ENCODE peak calls at places on chromosomes 16 and 17, in five cellular contexts. One of them, this sample, is unnamed.

GRCh38 chr16:75868636-75869389 is 142.5 kb upstream of the CPHXL start:
- DNase-seq in posterior cingulate gyrus: no peak
- DNase-seq in omental fat pad: no peak
- DNase-seq in SW 1271: no peak
- DNase-seq in esophagus muscularis mucosa: no peak
- DNase-seq in this sample: no peak

GRCh38 chr16:1794221-1794871 is 841 bp upstream of the IGFALS start:
- DNase-seq in omental fat pad: no peak
- DNase-seq in posterior cingulate gyrus: peak; percentile 9
- DNase-seq in esophagus muscularis mucosa: no peak
- DNase-seq in SW 1271: no peak
- DNase-seq in this sample: no peak

GRCh38 chr17:59300941-59301340 is 30.5 kb upstream of the YPEL2 start:
- DNase-seq in esophagus muscularis mucosa: no peak
- DNase-seq in omental fat pad: no peak
- DNase-seq in posterior cingulate gyrus: no peak
- DNase-seq in SW 1271: no peak
- DNase-seq in this sample: no peak

GRCh38 chr17:77765292-77765691 is 193.2 kb upstream of the TNRC6C start:
- DNase-seq in omental fat pad: no peak
- DNase-seq in esophagus muscularis mucosa: no peak
- DNase-seq in posterior cingulate gyrus: no peak
- DNase-seq in SW 1271: no peak
- DNase-seq in this sample: no peak

GRCh38 chr16:29877266-29877961 is 14.4 kb upstream of the CDIPT start:
- DNase-seq in esophagus muscularis mucosa: no peak
- DNase-seq in omental fat pad: no peak
- DNase-seq in posterior cingulate gyrus: no peak
- DNase-seq in SW 1271: peak; percentile 35
- DNase-seq in this sample: no peak

GRCh38 chr17:73541111-73541510 is 103.1 kb downstream of the SDK2 start:
- DNase-seq in SW 1271: no peak
- DNase-seq in omental fat pad: no peak
- DNase-seq in posterior cingulate gyrus: no peak
- DNase-seq in esophagus muscularis mucosa: no peak
- DNase-seq in this sample: no peak

GRCh38 chr16:65601781-65602180 is 479.9 kb upstream of the CDH11 start:
- DNase-seq in omental fat pad: no peak
- DNase-seq in esophagus muscularis mucosa: peak; percentile 82
- DNase-seq in SW 1271: no peak
- DNase-seq in posterior cingulate gyrus: no peak
- DNase-seq in this sample: no peak

GRCh38 chr17:77555741-77556291 is 402.7 kb upstream of the TNRC6C start:
- DNase-seq in omental fat pad: no peak
- DNase-seq in esophagus muscularis mucosa: no peak
- DNase-seq in SW 1271: no peak
- DNase-seq in posterior cingulate gyrus: peak; percentile 71
- DNase-seq in this sample: no peak

GRCh38 chr16:565420-566330 is 1.1 kb upstream of the NHLRC4 start:
- DNase-seq in posterior cingulate gyrus: no peak
- DNase-seq in omental fat pad: no peak
- DNase-seq in SW 1271: no peak
- DNase-seq in esophagus muscularis mucosa: no peak
- DNase-seq in this sample: no peak

GRCh38 chr16:67202426-67202825 is 3.5 kb downstream of the ELMO3 start:
- DNase-seq in posterior cingulate gyrus: no peak
- DNase-seq in SW 1271: no peak
- DNase-seq in omental fat pad: no peak
- DNase-seq in esophagus muscularis mucosa: no peak
- DNase-seq in this sample: no peak

GRCh38 chr16:74500907-74501306 is 79.6 kb upstream of the CLEC18B start:
- DNase-seq in posterior cingulate gyrus: no peak
- DNase-seq in esophagus muscularis mucosa: no peak
- DNase-seq in omental fat pad: no peak
- DNase-seq in SW 1271: no peak
- DNase-seq in this sample: no peak

GRCh38 chr17:73401911-73402310 is 90.1 kb upstream of the CDC42EP4 start:
- DNase-seq in posterior cingulate gyrus: peak; percentile 55
- DNase-seq in omental fat pad: no peak
- DNase-seq in esophagus muscularis mucosa: no peak
- DNase-seq in SW 1271: no peak
- DNase-seq in this sample: no peak

GRCh38 chr16:12239953-12240485 is 263.5 kb downstream of the SNX29 start:
- DNase-seq in omental fat pad: no peak
- DNase-seq in SW 1271: no peak
- DNase-seq in esophagus muscularis mucosa: no peak
- DNase-seq in posterior cingulate gyrus: no peak
- DNase-seq in this sample: no peak

GRCh38 chr17:58391302-58391984 is 25.9 kb downstream of the RNF43 start:
- DNase-seq in omental fat pad: no peak
- DNase-seq in posterior cingulate gyrus: no peak
- DNase-seq in esophagus muscularis mucosa: no peak
- DNase-seq in SW 1271: no peak
- DNase-seq in this sample: no peak

GRCh38 chr17:54180919-54181318 is 358.2 kb downstream of the KIF2B start:
- DNase-seq in omental fat pad: no peak
- DNase-seq in SW 1271: no peak
- DNase-seq in esophagus muscularis mucosa: no peak
- DNase-seq in posterior cingulate gyrus: no peak
- DNase-seq in this sample: no peak

GRCh38 chr17:39903158-39903884 is 15.1 kb downstream of the GSDMB start:
- DNase-seq in esophagus muscularis mucosa: no peak
- DNase-seq in SW 1271: no peak
- DNase-seq in omental fat pad: no peak
- DNase-seq in posterior cingulate gyrus: no peak
- DNase-seq in this sample: no peak

GRCh38 chr17:72683506-72684404 is 408.7 kb downstream of the SLC39A11 start:
- DNase-seq in SW 1271: peak; percentile 65
- DNase-seq in esophagus muscularis mucosa: no peak
- DNase-seq in omental fat pad: no peak
- DNase-seq in posterior cingulate gyrus: no peak
- DNase-seq in this sample: peak; percentile 47

GRCh38 chr17:4584125-4584834 is at the start of gene SMTNL2:
- DNase-seq in SW 1271: no peak
- DNase-seq in posterior cingulate gyrus: no peak
- DNase-seq in esophagus muscularis mucosa: no peak
- DNase-seq in omental fat pad: no peak
- DNase-seq in this sample: no peak

GRCh38 chr17:4721203-4722135 is 9.8 kb upstream of the MED11 start:
- DNase-seq in esophagus muscularis mucosa: no peak
- DNase-seq in SW 1271: peak; percentile 23
- DNase-seq in omental fat pad: no peak
- DNase-seq in posterior cingulate gyrus: no peak
- DNase-seq in this sample: no peak

GRCh38 chr17:80855968-80856862 is 135.4 kb upstream of the CHMP6 start:
- DNase-seq in posterior cingulate gyrus: no peak
- DNase-seq in esophagus muscularis mucosa: no peak
- DNase-seq in omental fat pad: peak; percentile 40
- DNase-seq in SW 1271: peak; percentile 95
- DNase-seq in this sample: peak; percentile 61

GRCh38 chr17:43431741-43432523 is 33.1 kb downstream of the ARL4D start:
- DNase-seq in SW 1271: no peak
- DNase-seq in posterior cingulate gyrus: no peak
- DNase-seq in esophagus muscularis mucosa: no peak
- DNase-seq in omental fat pad: no peak
- DNase-seq in this sample: no peak

GRCh38 chr17:75776399-75777242 is 8.0 kb upstream of the UNK start:
- DNase-seq in omental fat pad: no peak
- DNase-seq in posterior cingulate gyrus: no peak
- DNase-seq in SW 1271: no peak
- DNase-seq in esophagus muscularis mucosa: no peak
- DNase-seq in this sample: no peak

GRCh38 chr17:41366070-41366469 is 3.5 kb downstream of the KRT33B start:
- DNase-seq in posterior cingulate gyrus: no peak
- DNase-seq in SW 1271: no peak
- DNase-seq in esophagus muscularis mucosa: no peak
- DNase-seq in omental fat pad: no peak
- DNase-seq in this sample: no peak

GRCh38 chr17:40018211-40019121 is 3.2 kb downstream of the CSF3 start:
- DNase-seq in SW 1271: no peak
- DNase-seq in esophagus muscularis mucosa: no peak
- DNase-seq in omental fat pad: no peak
- DNase-seq in posterior cingulate gyrus: no peak
- DNase-seq in this sample: no peak

GRCh38 chr17:78134899-78135385 is 4.4 kb downstream of the TMC8 start:
- DNase-seq in esophagus muscularis mucosa: no peak
- DNase-seq in omental fat pad: no peak
- DNase-seq in SW 1271: no peak
- DNase-seq in posterior cingulate gyrus: no peak
- DNase-seq in this sample: no peak

GRCh38 chr17:44589316-44590071 is 32.2 kb downstream of the FZD2 start:
- DNase-seq in posterior cingulate gyrus: no peak
- DNase-seq in esophagus muscularis mucosa: no peak
- DNase-seq in SW 1271: no peak
- DNase-seq in omental fat pad: no peak
- DNase-seq in this sample: no peak

GRCh38 chr16:31427441-31428276 is 501 bp downstream of the COX6A2 start:
- DNase-seq in omental fat pad: no peak
- DNase-seq in esophagus muscularis mucosa: no peak
- DNase-seq in posterior cingulate gyrus: peak; percentile 45
- DNase-seq in SW 1271: peak; percentile 41
- DNase-seq in this sample: no peak

GRCh38 chr17:4479982-4480751 is 18.5 kb upstream of the SPNS2 start:
- DNase-seq in SW 1271: no peak
- DNase-seq in omental fat pad: no peak
- DNase-seq in esophagus muscularis mucosa: no peak
- DNase-seq in posterior cingulate gyrus: no peak
- DNase-seq in this sample: no peak

GRCh38 chr17:76381633-76382304 is 2.6 kb upstream of the SPHK1 start:
- DNase-seq in esophagus muscularis mucosa: no peak
- DNase-seq in SW 1271: no peak
- DNase-seq in omental fat pad: no peak
- DNase-seq in posterior cingulate gyrus: no peak
- DNase-seq in this sample: no peak

GRCh38 chr16:4586297-4586696 is 28.4 kb downstream of the UBALD1 start:
- DNase-seq in esophagus muscularis mucosa: no peak
- DNase-seq in posterior cingulate gyrus: no peak
- DNase-seq in SW 1271: no peak
- DNase-seq in omental fat pad: no peak
- DNase-seq in this sample: no peak

GRCh38 chr17:40060887-40061480 is 1.8 kb upstream of the THRA start:
- DNase-seq in esophagus muscularis mucosa: no peak
- DNase-seq in omental fat pad: no peak
- DNase-seq in posterior cingulate gyrus: no peak
- DNase-seq in SW 1271: no peak
- DNase-seq in this sample: no peak

This sample was measured in GOT3.